ENCODE peak calls at places on chromosomes 16 and 17, in four cellular contexts. E is HepG2, P is GM12878, X is K562. U is an unnamed sample.

GRCh38 chr17:30379303-30380105 is 777 bp downstream of the CPD start:
- DNase-seq in E (no peak), P (no peak), X (peak), U (peak)

GRCh38 chr16:68512183-68512582 is 26.9 kb upstream of the ZFP90 start:
- DNase-seq in E (no peak), P (no peak), X (no peak), U (no peak)

GRCh38 chr17:21361020-21361809 is 14.9 kb upstream of the KCNJ12 start:
- DNase-seq in E (no peak), P (no peak), X (no peak), U (no peak)

GRCh38 chr16:70527315-70527996 is 3.8 kb downstream of the SF3B3 start:
- DNase-seq in E (no peak), P (no peak), X (no peak), U (no peak)

GRCh38 chr17:76532072-76532651 is 5.3 kb downstream of the CYGB start:
- DNase-seq in E (peak), P (no peak), X (no peak), U (no peak)

GRCh38 chr17:78174332-78174869 is 6.0 kb downstream of the SYNGR2 start:
- DNase-seq in E (no peak), P (no peak), X (no peak), U (no peak)

GRCh38 chr16:85002643-85003042 is 8.7 kb downstream of the ZDHHC7 start:
- DNase-seq in E (no peak), P (no peak), X (no peak), U (no peak)

GRCh38 chr17:42526031-42526444 is 10.0 kb upstream of the NAGLU start:
- DNase-seq in E (no peak), P (no peak), X (no peak), U (no peak)

GRCh38 chr17:68302066-68302564 is 10.8 kb downstream of the ARSG start:
- DNase-seq in E (no peak), P (no peak), X (no peak), U (no peak)

GRCh38 chr16:4306439-4307214 is 9.2 kb upstream of the GLIS2 start:
- DNase-seq in E (no peak), P (no peak), X (no peak), U (no peak)

GRCh38 chr17:45812102-45812501 is 28.0 kb downstream of the CRHR1 start:
- DNase-seq in E (peak), P (no peak), X (peak), U (no peak)

GRCh38 chr16:82995927-82996441 is 369.2 kb downstream of the CDH13 start:
- DNase-seq in E (no peak), P (no peak), X (no peak), U (no peak)

GRCh38 chr16:14641206-14641605 is 8.5 kb downstream of the BFAR start:
- DNase-seq in E (no peak), P (no peak), X (no peak), U (no peak)

GRCh38 chr17:37802712-37803416 is 58.0 kb upstream of the HNF1B start:
- DNase-seq in E (no peak), P (no peak), X (no peak), U (no peak)

DNA sequence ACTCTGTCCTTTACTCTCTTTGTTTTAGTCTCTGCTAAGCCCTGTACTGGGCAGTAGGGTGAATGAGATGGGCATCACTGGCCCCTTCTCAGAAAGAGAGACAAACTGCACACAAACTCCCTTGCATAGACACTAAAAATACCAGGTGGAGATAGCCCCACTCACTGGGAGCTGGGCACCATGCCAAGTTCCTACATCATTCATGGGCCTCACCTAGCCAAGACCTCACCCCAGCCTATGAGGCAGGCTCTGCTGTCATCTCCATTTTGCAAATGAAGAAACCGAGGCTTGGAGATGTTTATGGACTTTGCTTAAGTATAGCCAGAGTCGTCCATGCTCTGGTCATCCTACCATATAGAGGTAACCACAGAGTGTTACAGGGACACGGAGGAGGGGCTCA is 499.8 kb upstream of the CDH11 start:
- DNase-seq in E (no peak), P (no peak), X (no peak), U (no peak)
- TF ChIP-seq CBFB in E (no peak), P (no peak), X (no peak), U (no peak)

GRCh38 chr17:16282522-16282921 is 65.5 kb downstream of the PIGL start:
- DNase-seq in E (no peak), P (no peak), X (no peak), U (no peak)
- TF ChIP-seq CBFB in E (no peak), P (no peak), X (no peak), U (no peak)

GRCh38 chr17:20066253-20066652 is 57.1 kb downstream of the SPECC1 start:
- DNase-seq in E (no peak), P (no peak), X (no peak), U (no peak)
- TF ChIP-seq CBFB in E (no peak), P (no peak), X (no peak), U (no peak)

DNA sequence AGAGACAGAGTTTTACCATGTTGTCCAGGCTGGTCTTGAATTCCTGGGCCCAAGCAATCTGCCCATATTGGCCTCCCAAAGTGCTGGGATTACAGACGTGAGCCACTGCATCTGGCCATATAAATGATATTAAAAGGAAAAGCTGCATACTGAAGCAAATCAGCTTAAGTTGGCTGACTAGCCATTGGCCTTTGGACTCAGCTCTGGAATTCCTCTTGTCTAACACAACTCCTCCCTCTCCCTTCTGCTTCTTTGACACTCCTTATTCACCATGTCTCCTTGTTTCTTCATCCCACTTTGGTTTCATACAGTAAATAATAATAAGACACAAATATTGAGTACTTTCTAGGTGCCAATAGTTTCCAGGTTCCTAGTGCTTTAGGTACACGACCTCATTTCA is 7.5 kb downstream of the KRT12 start:
- DNase-seq in E (no peak), P (no peak), X (no peak), U (no peak)
- TF ChIP-seq CBFB in E (no peak), P (no peak), X (no peak), U (no peak)

GRCh38 chr17:74959826-74960738 is 12.5 kb downstream of the HID1 start:
- DNase-seq in E (no peak), P (no peak), X (peak), U (no peak)
- TF ChIP-seq CBFB in E (no peak), P (no peak), X (no peak), U (no peak)

GRCh38 chr16:57316390-57317017 is 32.0 kb upstream of the PLLP start:
- DNase-seq in E (no peak), P (no peak), X (no peak), U (no peak)
- TF ChIP-seq CBFB in E (no peak), P (no peak), X (no peak), U (no peak)

GRCh38 chr16:28866454-28866804 is 2.8 kb downstream of the SH2B1 start:
- DNase-seq in E (no peak), P (no peak), X (no peak), U (no peak)

GRCh38 chr16:28867241-28867640 is 3.6 kb downstream of the SH2B1 start:
- DNase-seq in E (no peak), P (no peak), X (no peak), U (no peak)

GRCh38 chr16:28872952-28873351 is 5.3 kb upstream of the ATP2A1 start:
- DNase-seq in E (no peak), P (no peak), X (no peak), U (no peak)

GRCh38 chr16:28865722-28866453 is 2.2 kb downstream of the SH2B1 start:
- DNase-seq in E (peak), P (no peak), X (no peak), U (no peak)

DNA sequence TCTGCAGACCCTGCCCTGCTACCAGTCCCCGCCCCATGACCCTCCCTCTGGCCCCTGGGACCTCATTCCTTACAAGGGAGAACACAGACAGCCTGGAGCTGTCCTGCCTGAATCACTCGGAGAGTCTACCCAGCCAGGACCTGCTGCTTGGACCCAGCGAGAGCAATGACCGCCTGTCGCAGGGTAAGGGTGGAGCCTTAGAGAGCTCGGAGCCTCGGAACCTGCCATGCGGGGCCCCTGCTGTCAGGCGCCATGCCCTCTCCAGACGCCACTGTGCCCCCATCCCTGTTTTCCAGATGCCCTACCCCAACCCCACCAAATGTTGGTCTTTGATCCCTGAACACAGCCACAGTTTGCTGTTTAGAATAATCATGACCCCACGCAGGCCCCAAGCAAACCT is 5.6 kb downstream of the SH2B1 start:
- DNase-seq in E (no peak), P (no peak), X (no peak), U (no peak)
- TF ChIP-seq CBFB in E (no peak), P (no peak), X (no peak), U (no peak)

GRCh38 chr17:15262291-15263205 is 2.6 kb downstream of the PMP22 start:
- DNase-seq in E (no peak), P (no peak), X (peak), U (peak)
- TF ChIP-seq CBFB in E (no peak), P (no peak), X (no peak), U (no peak)

DNA sequence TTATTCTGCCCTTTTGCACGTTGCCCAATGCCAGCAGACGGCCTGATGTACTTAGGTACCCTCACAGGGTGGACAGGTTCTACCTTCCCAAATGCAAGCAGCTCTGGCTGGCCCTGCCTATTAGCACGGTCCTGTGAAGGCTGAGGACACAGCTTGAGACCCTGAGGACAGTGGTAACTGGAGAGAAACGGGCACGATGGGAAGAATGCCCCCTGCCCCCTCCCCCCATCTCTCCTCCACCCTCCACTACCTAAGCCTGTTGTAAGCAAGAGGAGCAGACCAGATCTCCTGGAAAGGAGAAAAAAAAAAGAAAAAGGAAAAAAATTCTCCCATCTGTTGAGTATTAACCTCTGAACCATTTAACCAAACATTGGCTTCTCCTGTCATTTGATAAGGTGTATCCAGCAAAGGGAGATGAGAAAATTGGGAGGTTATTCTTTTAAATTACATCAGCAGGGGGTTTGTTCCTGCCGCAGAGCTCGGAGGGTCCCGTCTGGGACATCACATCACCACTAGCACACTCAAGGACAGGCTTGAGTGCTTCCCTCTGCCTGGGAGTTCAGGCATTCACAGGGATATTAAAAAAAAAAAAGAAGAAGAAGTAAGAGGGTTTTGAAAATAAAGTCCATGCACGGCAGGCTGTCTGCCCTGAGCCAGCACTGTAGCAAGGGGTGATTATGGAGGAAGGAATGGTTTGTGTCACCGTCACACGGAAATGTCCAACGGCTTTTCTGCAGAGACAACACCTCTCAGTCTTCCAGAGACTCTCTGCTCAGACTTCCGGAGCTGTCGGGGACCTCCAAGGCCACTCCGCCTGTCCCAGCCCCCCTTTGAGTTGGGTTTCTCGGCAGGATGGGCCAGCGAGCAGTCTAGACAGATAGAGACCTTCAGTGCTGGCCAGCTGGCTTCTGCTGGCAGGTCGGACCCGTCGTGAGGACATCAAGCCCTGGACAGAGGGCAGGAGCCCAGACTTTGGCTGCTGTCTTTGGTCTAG is 33.8 kb downstream of the MEOX1 start:
- DNase-seq in E (no peak), P (no peak), X (no peak), U (no peak)
- TF ChIP-seq CBFB in E (no peak), P (no peak), X (no peak), U (no peak)

GRCh38 chr16:31876955-31877828 is 3.6 kb downstream of the ZNF267 start:
- DNase-seq in E (peak), P (peak), X (no peak), U (no peak)
- TF ChIP-seq CBFB in E (no peak), P (no peak), X (no peak), U (no peak)